ENCODE peak calls at places on chromosomes 7 and 10, in ten cellular contexts. M is retina; D is sigmoid colon; L is activated T-cell treated with anti-CD3 and anti-CD28 coated beads, Interleukin-2, amount 50 U/mL, for 4 hours; G is fibroblast of lung; Y is Daoy; B is HEK293T; X is activated CD8-positive, alpha-beta memory T cell treated with anti-CD3 and anti-CD28 coated beads for 24 hours; J is cardiac muscle cell; F is posterior cingulate gyrus. I is an unnamed sample.

GRCh38 chr10:95728535-95728934 is 27.4 kb upstream of the ENTPD1 start:
- DNase-seq in M (no peak), D (no peak), L (no peak), G (no peak), Y (no peak), B (no peak), X (no peak), J (peak; percentile 58), F (no peak), I (no peak)

GRCh38 chr10:5679606-5680005 is 5.0 kb upstream of the TASOR2 start:
- DNase-seq in M (no peak), D (no peak), L (no peak), G (peak; percentile 39), Y (no peak), B (no peak), X (no peak), J (no peak), F (no peak), I (no peak)

GRCh38 chr7:83629117-83629880 is 19.6 kb downstream of the SEMA3E start:
- DNase-seq in M (no peak), D (no peak), L (no peak), G (no peak), Y (no peak), B (no peak), X (no peak), J (no peak), F (no peak), I (no peak)

GRCh38 chr10:72104472-72105097 is 16.2 kb upstream of the SPOCK2 start:
- DNase-seq in M (no peak), D (no peak), L (no peak), G (no peak), Y (no peak), B (no peak), X (no peak), J (no peak), F (no peak), I (no peak)

GRCh38 chr10:114502071-114502470 is 97.8 kb upstream of the AFAP1L2 start:
- DNase-seq in M (no peak), D (no peak), L (no peak), G (no peak), Y (no peak), B (no peak), X (no peak), J (no peak), F (no peak), I (no peak)

GRCh38 chr10:96919785-96920425 is 87.8 kb downstream of the LCOR start:
- DNase-seq in M (no peak), D (no peak), L (no peak), G (peak; percentile 94), Y (peak; percentile 10), B (no peak), X (no peak), J (peak; percentile 46), F (no peak), I (no peak)

GRCh38 chr7:129947001-129947400 is 5.8 kb downstream of the UBE2H start:
- DNase-seq in M (no peak), D (no peak), L (no peak), G (peak; percentile 29), Y (no peak), B (no peak), X (no peak), J (no peak), F (no peak), I (no peak)

GRCh38 chr7:42605381-42605780 is 306.5 kb downstream of the C7orf25 start:
- DNase-seq in M (peak; percentile 52), D (no peak), L (no peak), G (peak; percentile 64), Y (peak; percentile 27), B (no peak), X (no peak), J (peak; percentile 39), F (no peak), I (no peak)

GRCh38 chr7:42167206-42167913 is 69.6 kb downstream of the GLI3 start:
- DNase-seq in M (no peak), D (no peak), L (no peak), G (peak; percentile 21), Y (no peak), B (no peak), X (no peak), J (no peak), F (no peak), I (no peak)

GRCh38 chr7:12436126-12436525 is 32.5 kb upstream of the VWDE start:
- DNase-seq in M (no peak), D (no peak), L (no peak), G (no peak), Y (no peak), B (no peak), X (no peak), J (no peak), F (no peak), I (no peak)

GRCh38 chr7:92691578-92691977 is 101.4 kb upstream of the FAM133B start:
- DNase-seq in M (peak; percentile 25), D (no peak), L (no peak), G (peak; percentile 60), Y (peak; percentile 35), B (peak; percentile 20), X (no peak), J (peak; percentile 78), F (no peak), I (no peak)

GRCh38 chr10:132374176-132374575 is 22.8 kb upstream of the PWWP2B start:
- DNase-seq in M (no peak), D (peak; percentile 48), L (no peak), G (no peak), Y (no peak), B (no peak), X (no peak), J (no peak), F (no peak), I (no peak)

GRCh38 chr7:29946428-29947186 is 43.0 kb downstream of the SCRN1 start:
- DNase-seq in M (no peak), D (no peak), L (no peak), G (peak; percentile 17), Y (peak; percentile 40), B (peak; percentile 44), X (no peak), J (peak; percentile 60), F (no peak), I (no peak)

GRCh38 chr10:91642831-91643692 is 10.2 kb upstream of the PPP1R3C start:
- DNase-seq in M (no peak), D (no peak), L (no peak), G (peak; percentile 45), Y (no peak), B (no peak), X (no peak), J (no peak), F (no peak), I (no peak)

GRCh38 chr10:102876747-102877153 is 7.5 kb downstream of the AS3MT start:
- DNase-seq in M (no peak), D (no peak), L (no peak), G (no peak), Y (no peak), B (no peak), X (no peak), J (no peak), F (no peak), I (no peak)

GRCh38 chr7:112462236-112462635 is 12.0 kb downstream of the IFRD1 start:
- DNase-seq in M (no peak), D (no peak), L (no peak), G (peak; percentile 76), Y (peak; percentile 24), B (no peak), X (no peak), J (peak; percentile 96), F (no peak), I (no peak)

GRCh38 chr7:103632972-103633371 is 187.0 kb upstream of the SLC26A5 start:
- DNase-seq in M (no peak), D (no peak), L (no peak), G (peak; percentile 68), Y (no peak), B (no peak), X (no peak), J (peak; percentile 43), F (no peak), I (no peak)

GRCh38 chr7:66921918-66922486 is 977 bp downstream of the TMEM248 start:
- DNase-seq in M (peak; percentile 15), D (no peak), L (peak; percentile 18), G (peak; percentile 13), Y (peak; percentile 23), B (no peak), X (peak; percentile 59), J (no peak), F (no peak), I (no peak)

GRCh38 chr7:4665661-4666060 is 16.4 kb upstream of the FOXK1 start:
- DNase-seq in M (peak; percentile 44), D (peak; percentile 5), L (no peak), G (peak; percentile 99), Y (peak; percentile 86), B (no peak), X (no peak), J (peak; percentile 90), F (no peak), I (no peak)

GRCh38 chr10:17533731-17534130 is 79.3 kb upstream of the ST8SIA6 start:
- DNase-seq in M (no peak), D (no peak), L (no peak), G (peak; percentile 75), Y (no peak), B (no peak), X (no peak), J (peak; percentile 59), F (no peak), I (no peak)

GRCh38 chr10:118501637-118502440 is 93.6 kb downstream of the PRLHR start:
- DNase-seq in M (no peak), D (no peak), L (no peak), G (peak; percentile 88), Y (peak; percentile 50), B (no peak), X (no peak), J (peak; percentile 87), F (no peak), I (no peak)

I was measured in caudate nucleus.